ENCODE peak calls at places on chromosome 3, in six cellular contexts. Q is tibial artery, D is IMR-90, J is lower lobe of right lung, I is cardiac muscle cell, R is PC-9. S is an unnamed sample.

GRCh38 chr3:54801977-54802376 is 125.9 kb downstream of the LRTM1 start:
- DNase-seq in Q (no peak), D (no peak), J (no peak), I (no peak), R (no peak), S (no peak)

GRCh38 chr3:149581681-149582349 is 76.0 kb downstream of the WWTR1 start:
- DNase-seq in Q (peak; percentile 51), D (peak; percentile 89), J (no peak), I (peak; percentile 71), R (peak; percentile 97), S (peak; percentile 79)

GRCh38 chr3:159451482-159451881 is 537.2 kb upstream of the IL12A start:
- DNase-seq in Q (no peak), D (no peak), J (no peak), I (no peak), R (no peak), S (no peak)

GRCh38 chr3:110026421-110026820 is 689.1 kb upstream of the DPPA4 start:
- DNase-seq in Q (no peak), D (no peak), J (no peak), I (peak; percentile 11), R (no peak), S (no peak)

GRCh38 chr3:128984596-128984995 is 9.3 kb downstream of the CFAP92 start:
- DNase-seq in Q (no peak), D (peak; percentile 73), J (no peak), I (no peak), R (no peak), S (no peak)

GRCh38 chr3:52401551-52401950 is 43.4 kb downstream of the SEMA3G start:
- DNase-seq in Q (no peak), D (no peak), J (peak; percentile 21), I (no peak), R (no peak), S (peak; percentile 21)

GRCh38 chr3:49673715-49674490 is at the start of gene APEH:
- DNase-seq in Q (peak; percentile 95), D (peak; percentile 96), J (peak; percentile 99), I (peak; percentile 99), R (peak; percentile 93), S (peak; percentile 99)

GRCh38 chr3:46719044-46719565 is 1.4 kb upstream of the PRSS50 start:
- DNase-seq in Q (no peak), D (no peak), J (no peak), I (no peak), R (no peak), S (no peak)

DNA sequence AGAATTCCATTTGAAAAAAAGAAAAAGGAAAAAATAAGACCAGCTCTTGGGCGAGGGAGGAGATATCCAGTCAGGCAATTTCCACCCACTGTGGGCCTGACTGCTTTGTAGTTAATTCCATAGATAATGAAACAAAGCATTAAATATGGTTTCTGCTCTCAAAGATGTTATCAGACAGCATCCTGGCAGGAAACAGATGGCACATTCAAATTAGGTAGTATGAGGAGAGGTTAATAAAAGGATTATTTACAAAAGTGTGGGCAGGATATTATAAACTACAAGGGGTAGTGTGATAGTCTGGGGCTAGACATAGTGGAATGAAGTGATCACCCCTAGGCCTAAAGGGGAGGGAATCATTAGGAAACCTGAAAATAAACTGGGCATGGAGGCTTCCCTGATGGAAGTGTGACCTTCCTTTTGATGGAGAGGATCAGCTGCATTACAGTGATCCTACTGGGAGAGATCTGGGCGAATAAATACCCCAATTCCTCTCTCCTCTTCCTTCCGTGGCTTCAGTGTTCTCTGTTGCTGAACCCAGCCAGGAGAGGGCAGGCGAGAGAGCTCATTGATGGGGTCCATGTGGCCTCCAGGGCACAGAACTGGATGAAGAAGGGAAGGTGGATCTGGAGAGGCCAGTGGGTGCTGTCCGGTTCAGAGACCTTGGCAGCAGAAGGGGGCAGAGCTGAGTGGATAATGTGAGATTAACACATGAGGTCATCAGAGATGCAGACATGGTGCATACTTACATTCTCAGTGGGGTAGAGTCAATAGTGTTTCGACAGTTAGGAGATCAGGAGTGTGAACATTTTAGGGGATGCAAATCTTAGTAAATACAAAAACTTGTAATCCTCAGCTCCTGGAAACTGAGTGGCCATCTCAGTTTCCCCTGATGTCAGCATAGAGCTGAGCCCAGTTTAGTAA is 193.5 kb downstream of the CLSTN2 start:
- DNase-seq in Q (no peak), D (peak; percentile 11), J (peak; percentile 47), I (peak; percentile 8), R (no peak), S (no peak)
- TF ChIP-seq CTCF in Q (peak; percentile 14), D (peak; percentile 43), J (peak; percentile 44), I (peak; percentile 29), R (peak; percentile 69), S (peak; percentile 40)

GRCh38 chr3:184523825-184524615 is 37.6 kb upstream of the EPHB3 start:
- DNase-seq in Q (no peak), D (peak; percentile 67), J (no peak), I (peak; percentile 55), R (peak; percentile 54), S (no peak)

GRCh38 chr3:184524981-184525336 is 36.6 kb upstream of the EPHB3 start:
- DNase-seq in Q (no peak), D (no peak), J (no peak), I (no peak), R (no peak), S (no peak)

GRCh38 chr3:184526158-184526483 is 35.5 kb upstream of the EPHB3 start:
- DNase-seq in Q (no peak), D (no peak), J (no peak), I (no peak), R (no peak), S (no peak)

GRCh38 chr3:184525337-184526157 is 36.0 kb upstream of the EPHB3 start:
- DNase-seq in Q (no peak), D (no peak), J (no peak), I (no peak), R (no peak), S (no peak)
- H3K27ac ChIP-seq in Q (no peak overlapping the region), D (no peak overlapping the region), J (peak overlapping the region; percentile 54), I (no peak overlapping the region), R (no peak overlapping the region), S (no peak overlapping the region)

DNA sequence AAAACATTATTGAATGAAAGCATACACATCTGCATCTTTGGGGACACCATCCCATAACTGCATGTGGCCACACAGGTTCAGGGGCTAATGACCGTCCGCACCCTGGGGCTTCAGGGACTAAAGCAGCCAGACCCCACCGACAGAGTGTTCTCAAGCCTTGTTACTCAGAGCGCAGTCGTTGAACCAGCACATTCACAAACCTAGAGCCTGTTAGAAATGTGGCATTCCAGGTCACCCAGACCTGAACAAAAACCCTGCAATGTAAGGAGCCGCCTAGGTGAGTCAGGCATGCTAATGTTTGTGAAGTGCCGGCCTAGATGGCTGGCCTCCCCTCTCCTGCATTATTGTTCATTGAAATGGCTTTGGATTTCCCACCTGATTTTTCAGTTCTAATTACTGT is 52.3 kb upstream of the HACD2 start:
- DNase-seq in Q (no peak), D (no peak), J (no peak), I (no peak), R (peak; percentile 57), S (no peak)
- H3K4me1 ChIP-seq in Q (peaks cover 61% of the 10 kb centered on the region), D (peaks cover 34% of the 10 kb centered on the region), J (peaks cover 17% of the 10 kb centered on the region), I (peaks cover 17% of the 10 kb centered on the region), R (peaks cover 35% of the 10 kb centered on the region), S (no peaks in the 10 kb centered on the region)

GRCh38 chr3:189192725-189193124 is 21.0 kb downstream of the TPRG1 start:
- DNase-seq in Q (no peak), D (no peak), J (no peak), I (no peak), R (no peak), S (no peak)

DNA sequence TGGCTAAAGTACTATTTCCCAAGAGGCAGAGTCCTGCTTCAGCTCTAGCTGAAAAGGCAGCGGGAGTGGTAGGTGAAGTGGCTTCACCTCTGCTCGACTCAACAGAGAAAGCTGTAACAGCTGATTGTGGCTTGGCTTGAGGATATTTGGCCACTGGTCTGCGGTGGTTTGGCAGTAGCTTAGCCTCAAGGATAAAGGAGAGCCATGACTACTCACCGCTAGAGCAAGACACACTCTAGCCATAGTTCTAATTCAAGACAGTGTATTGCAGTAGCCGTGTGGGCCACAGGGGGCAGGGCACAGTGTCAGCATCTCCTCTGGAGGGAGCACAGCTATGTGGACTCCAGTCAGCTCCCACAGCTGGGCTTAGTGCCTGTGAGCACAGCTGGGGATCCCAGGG is 23.5 kb downstream of the TPRG1 start:
- DNase-seq in Q (no peak), D (no peak), J (peak; percentile 47), I (peak; percentile 29), R (no peak), S (no peak)
- TF ChIP-seq CTCF in Q (no peak), D (no peak), J (peak; percentile 14), I (peak; percentile 26), R (peak; percentile 30), S (no peak)

GRCh38 chr3:9404680-9405079 is 7.3 kb downstream of the SETD5 start:
- DNase-seq in Q (no peak), D (no peak), J (no peak), I (no peak), R (no peak), S (no peak)
- H3K27ac ChIP-seq in Q (no peak overlapping the region), D (no peak overlapping the region), J (peak overlapping the region; percentile 8), I (peak overlapping the region; percentile 31), R (no peak overlapping the region), S (no peak overlapping the region)

GRCh38 chr3:172086071-172086470 is 46.7 kb downstream of the FNDC3B start:
- DNase-seq in Q (no peak), D (no peak), J (no peak), I (no peak), R (no peak), S (no peak)
- H3K4me1 ChIP-seq in Q (peaks cover 24% of the 10 kb centered on the region), D (peaks cover 8% of the 10 kb centered on the region), J (peaks cover 27% of the 10 kb centered on the region), I (peaks cover 34% of the 10 kb centered on the region), R (peaks cover 32% of the 10 kb centered on the region), S (peaks cover 46% of the 10 kb centered on the region)

S was measured in RWPE2.